ENCODE peak calls at places on chromosomes 2 and 18, in four cellular contexts. C is HAP-1, M is GM23338, F is dorsolateral prefrontal cortex. P is an unnamed sample. For H3K27me3, the result is how much of the 10 kb centered on the place peaks cover.

GRCh38 chr18:65522907-65523306 is 227.9 kb upstream of the CDH7 start:
- DNase-seq in C (no peak), M (no peak), F (no peak), P (no peak)

GRCh38 chr2:37645363-37645762 is 26.1 kb downstream of the CDC42EP3 start:
- DNase-seq in C (no peak), M (no peak), F (no peak), P (no peak)

GRCh38 chr2:123502926-123503325 is 522.2 kb upstream of the CNTNAP5 start:
- DNase-seq in C (no peak), M (no peak), F (no peak), P (no peak)

GRCh38 chr2:32824415-32824814 is 122.3 kb upstream of the LTBP1 start:
- DNase-seq in C (no peak), M (no peak), F (no peak), P (no peak)

GRCh38 chr2:194166818-194167217 is 1490.2 kb upstream of the SLC39A10 start:
- DNase-seq in C (peak), M (peak), F (no peak), P (no peak)

GRCh38 chr2:15640291-15640711 is 48.6 kb downstream of the DDX1 start:
- DNase-seq in C (no peak), M (no peak), F (no peak), P (no peak)

GRCh38 chr2:186575302-186575701 is 14.6 kb upstream of the ITGAV start:
- DNase-seq in C (no peak), M (peak), F (no peak), P (peak)

GRCh38 chr18:26405190-26405781 is 143.1 kb downstream of the KCTD1 start:
- DNase-seq in C (no peak), M (peak), F (peak), P (no peak)

GRCh38 chr2:174492963-174493431 is 6.2 kb upstream of the GPR155 start:
- DNase-seq in C (no peak), M (no peak), F (no peak), P (no peak)

GRCh38 chr2:120064664-120065063 is 51.8 kb downstream of the EPB41L5 start:
- DNase-seq in C (no peak), M (no peak), F (no peak), P (no peak)

GRCh38 chr2:110789706-110790105 is 57.3 kb downstream of the ACOXL start:
- DNase-seq in C (no peak), M (no peak), F (no peak), P (no peak)
- H3K27me3 ChIP-seq in C (under half), M (under half), F (under half), P (under half)

GRCh38 chr2:218897394-218898108 is 16.9 kb downstream of the WNT10A start:
- DNase-seq in C (no peak), M (no peak), F (no peak), P (no peak)

GRCh38 chr2:218896501-218897393 is 16.1 kb downstream of the WNT10A start:
- DNase-seq in C (no peak), M (peak), F (no peak), P (no peak)

GRCh38 chr2:218895758-218896500 is 15.3 kb downstream of the WNT10A start:
- DNase-seq in C (no peak), M (peak), F (no peak), P (no peak)

GRCh38 chr2:218899147-218899546 is 18.5 kb downstream of the WNT10A start:
- DNase-seq in C (no peak), M (no peak), F (no peak), P (no peak)

DNA sequence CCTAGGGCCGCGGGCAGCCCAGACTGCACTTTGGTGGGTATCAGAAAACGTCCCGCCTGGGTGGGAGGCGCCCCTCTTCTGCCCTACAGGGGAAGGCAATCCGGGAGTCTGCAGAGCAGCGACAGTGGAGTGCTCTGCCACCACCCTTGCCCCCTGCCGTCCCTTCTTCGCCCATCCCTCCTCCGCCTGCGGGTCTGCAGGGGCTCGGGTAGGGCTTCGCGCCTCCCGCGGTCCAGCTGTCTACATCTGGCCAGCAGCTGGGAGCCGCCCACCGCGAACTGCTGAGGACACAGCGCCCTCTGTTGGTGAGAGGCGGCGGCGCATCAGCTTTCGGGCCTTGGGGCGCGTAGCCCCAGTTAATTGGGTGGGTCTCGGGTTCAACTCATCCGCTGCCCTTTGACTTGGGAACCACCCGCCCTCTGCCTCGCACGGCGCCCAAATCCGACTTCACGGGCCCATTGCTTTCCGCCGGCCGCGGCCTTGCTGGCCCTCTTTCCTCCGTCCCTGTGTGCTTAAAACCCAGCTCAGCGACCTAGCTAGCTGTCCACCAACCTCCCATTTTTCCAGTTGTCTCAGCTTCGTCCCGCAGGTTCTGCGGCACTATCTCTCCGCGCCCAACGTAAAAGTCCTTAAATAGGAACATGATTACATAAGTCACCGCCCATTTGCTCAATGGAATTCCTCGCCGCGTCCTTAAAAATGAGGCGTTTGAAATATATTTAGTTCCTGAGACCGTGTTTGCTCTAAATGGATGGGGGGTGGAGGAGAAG is 17.6 kb downstream of the WNT10A start:
- DNase-seq in C (peak), M (peak), F (peak), P (peak)
- H3K27me3 ChIP-seq in C (under half), M (half or more), F (under half), P (half or more)

DNA sequence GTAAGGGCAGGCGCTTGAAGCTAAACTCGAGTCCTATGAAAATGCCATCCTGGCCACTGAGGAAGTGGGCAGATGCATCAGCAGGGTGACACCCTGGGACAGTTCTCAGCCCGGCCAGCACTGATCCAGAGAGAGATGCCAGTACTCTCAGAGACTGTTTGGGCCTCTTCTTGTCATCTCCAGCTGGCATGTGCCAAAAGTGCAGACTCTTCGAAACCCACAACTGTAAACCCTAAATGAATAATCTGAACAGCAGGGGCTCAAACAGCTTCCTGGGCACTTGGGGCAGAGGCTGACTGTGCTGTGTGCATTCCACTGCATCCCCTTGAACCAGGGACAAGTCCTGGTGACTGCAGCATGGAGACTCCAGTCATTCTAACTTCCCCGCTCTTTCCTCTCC is 204.2 kb upstream of the SMAD2 start:
- DNase-seq in C (no peak), M (no peak), F (no peak), P (no peak)
- H3K27me3 ChIP-seq in C (under half), M (half or more), F (under half), P (under half)

DNA sequence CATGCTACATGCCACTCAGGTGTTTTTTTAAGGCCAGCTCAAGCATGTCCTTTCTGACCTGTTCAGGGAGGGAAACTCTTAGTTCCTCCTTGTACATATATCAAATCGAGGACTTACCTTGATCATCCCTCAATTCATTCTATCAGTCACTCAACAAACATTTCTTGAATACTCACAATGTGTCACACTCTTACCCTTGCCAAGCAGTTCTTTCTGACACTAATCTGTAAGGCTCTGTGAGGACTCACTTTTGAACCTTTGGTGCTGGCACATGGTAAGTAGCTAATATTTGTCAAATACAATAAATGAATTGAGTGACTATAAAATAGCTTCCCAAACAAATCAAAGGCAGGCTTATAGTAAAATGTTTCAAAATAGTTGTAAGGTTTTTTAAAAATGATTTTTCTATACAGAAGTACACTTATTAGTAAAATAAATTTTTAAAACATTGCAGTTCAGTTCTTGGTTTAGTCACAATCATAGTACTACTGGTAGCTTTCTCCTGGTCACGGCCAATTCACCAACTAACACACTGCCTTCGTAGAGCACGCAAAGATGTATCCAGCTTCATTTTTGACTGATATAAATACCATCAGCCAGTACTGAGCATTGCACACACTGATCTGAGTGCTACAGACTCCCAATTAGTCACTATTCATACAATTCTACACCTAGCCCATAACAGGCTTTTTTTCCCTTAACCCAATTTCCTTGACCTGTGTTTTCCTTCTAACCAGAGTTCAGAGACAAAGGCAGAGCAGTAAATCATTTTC is 50.9 kb downstream of the ZEB2 start:
- DNase-seq in C (no peak), M (no peak), F (no peak), P (no peak)
- H3K27me3 ChIP-seq in C (under half), M (under half), F (under half), P (under half)

P was measured in tibial nerve.